ENCODE peak calls at places on chromosomes 12 and 14, in eight cellular contexts. O is neural progenitor cell, C is sigmoid colon, Z is body of pancreas, H is WERI-Rb-1, X is lower lobe of right lung, Q is ovary, L is lung. N is an unnamed sample. For H3K9me3, the result is how much of the 10 kb centered on the place peaks cover.

GRCh38 chr12:24519759-24520158 is 429.1 kb downstream of the BCAT1 start:
- DNase-seq in O (no peak), C (no peak), Z (no peak), H (no peak), X (no peak), Q (no peak), L (no peak), N (no peak)

GRCh38 chr12:13102481-13103195 is 829 bp downstream of the GSG1 start:
- DNase-seq in O (no peak), C (no peak), Z (no peak), H (no peak), X (no peak), Q (no peak), L (no peak), N (no peak)

GRCh38 chr12:4700621-4701026 is 19.6 kb upstream of the GALNT8 start:
- DNase-seq in O (peak), C (peak), Z (peak), H (no peak), X (peak), Q (peak), L (peak), N (peak)

GRCh38 chr12:80316141-80316700 is 127.8 kb upstream of the PTPRQ start:
- DNase-seq in O (no peak), C (no peak), Z (no peak), H (no peak), X (no peak), Q (no peak), L (no peak), N (no peak)

GRCh38 chr12:127711108-127711507 is 555.9 kb upstream of the TMEM132C start:
- DNase-seq in O (peak), C (no peak), Z (no peak), H (no peak), X (no peak), Q (no peak), L (no peak), N (no peak)

GRCh38 chr12:93198086-93198485 is 179.6 kb upstream of the NUDT4 start:
- DNase-seq in O (no peak), C (no peak), Z (no peak), H (no peak), X (no peak), Q (peak), L (no peak), N (no peak)

GRCh38 chr14:95291859-95292542 is 27.7 kb downstream of the CLMN start:
- DNase-seq in O (no peak), C (peak), Z (peak), H (no peak), X (no peak), Q (no peak), L (no peak), N (peak)

GRCh38 chr12:2288001-2288400 is 235.2 kb downstream of the CACNA1C start:
- DNase-seq in O (no peak), C (no peak), Z (peak), H (no peak), X (no peak), Q (no peak), L (no peak), N (no peak)

GRCh38 chr12:8780389-8780788 is 42.0 kb upstream of the A2ML1 start:
- DNase-seq in O (peak), C (no peak), Z (no peak), H (no peak), X (no peak), Q (no peak), L (no peak), N (no peak)

GRCh38 chr12:113277511-113277910 is 56.2 kb downstream of the TPCN1 start:
- DNase-seq in O (no peak), C (peak), Z (no peak), H (no peak), X (peak), Q (no peak), L (no peak), N (peak)

GRCh38 chr12:124586756-124587155 is 19.3 kb upstream of the NCOR2 start:
- DNase-seq in O (no peak), C (no peak), Z (no peak), H (no peak), X (peak), Q (no peak), L (no peak), N (no peak)
- H3K9me3 ChIP-seq in O (under half), C (under half), Z (under half), H (under half), X (under half), Q (under half), L (under half), N (under half)

DNA sequence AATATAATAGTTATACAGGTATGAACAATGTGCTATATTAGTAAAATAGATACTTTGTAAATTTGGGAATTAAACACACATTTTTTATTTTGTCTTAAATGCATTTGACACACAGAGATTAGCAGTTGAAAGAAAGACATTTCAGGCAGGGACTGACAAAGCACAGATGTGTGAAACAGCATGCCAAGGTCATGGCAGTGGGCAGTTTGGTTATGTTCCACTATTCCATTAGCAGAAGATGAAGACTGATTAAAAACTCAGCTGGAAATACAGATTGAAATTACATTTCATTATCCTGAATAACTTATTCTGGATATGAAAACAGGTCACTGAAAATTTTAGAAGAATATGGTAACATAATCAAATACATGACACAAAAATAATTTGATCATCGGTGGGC is 669.8 kb upstream of the LRFN5 start:
- DNase-seq in O (no peak), C (no peak), Z (no peak), H (no peak), X (no peak), Q (no peak), L (no peak), N (no peak)
- H3K9me3 ChIP-seq in O (under half), C (under half), Z (under half), H (under half), X (under half), Q (under half), L (under half), N (under half)

GRCh38 chr12:59372971-59373370 is 222.9 kb upstream of the SLC16A7 start:
- DNase-seq in O (peak), C (no peak), Z (peak), H (peak), X (no peak), Q (no peak), L (no peak), N (no peak)
- H3K9me3 ChIP-seq in O (under half), C (under half), Z (under half), H (under half), X (under half), Q (under half), L (under half), N (under half)

GRCh38 chr12:54593135-54593534 is 4.7 kb upstream of the PPP1R1A start:
- DNase-seq in O (no peak), C (no peak), Z (no peak), H (no peak), X (no peak), Q (no peak), L (no peak), N (no peak)

GRCh38 chr12:54593716-54594115 is 5.3 kb upstream of the PPP1R1A start:
- DNase-seq in O (no peak), C (no peak), Z (no peak), H (no peak), X (no peak), Q (no peak), L (no peak), N (peak)

GRCh38 chr12:54589964-54590363 is 1.5 kb upstream of the PPP1R1A start:
- DNase-seq in O (no peak), C (no peak), Z (no peak), H (no peak), X (no peak), Q (no peak), L (no peak), N (no peak)

GRCh38 chr12:54591001-54591591 is 2.6 kb upstream of the PPP1R1A start:
- DNase-seq in O (no peak), C (peak), Z (no peak), H (no peak), X (no peak), Q (no peak), L (no peak), N (no peak)

GRCh38 chr12:54592316-54592715 is 3.9 kb upstream of the PPP1R1A start:
- DNase-seq in O (no peak), C (no peak), Z (no peak), H (no peak), X (no peak), Q (no peak), L (no peak), N (no peak)
- H3K9me3 ChIP-seq in O (under half), C (under half), Z (under half), H (under half), X (under half), Q (under half), L (under half), N (under half)